ENCODE peak calls at places on chromosomes 12 and 14, in six cellular contexts. M, B, E, G, Q and S are unnamed samples.
A peak's percentile ranks its signal among the peaks of the same experiment; 100 is the strongest.

GRCh38 chr12:6444704-6445688 is at the start of gene CD27:
- DNase-seq in G (no peak), B (no peak), M (no peak), E (no peak), Q (no peak), S (no peak)

GRCh38 chr12:56007892-56008471 is 10.9 kb downstream of the SUOX start:
- DNase-seq in E (no peak), B (no peak), G (no peak), M (no peak), Q (peak; percentile 15), S (peak; percentile 44)

GRCh38 chr12:90546511-90546910 is 408.5 kb downstream of the CCER1 start:
- DNase-seq in M (no peak), Q (no peak), G (no peak), B (no peak), E (no peak), S (no peak)

GRCh38 chr12:10101042-10101579 is 2.3 kb upstream of the CLEC1A start:
- DNase-seq in E (peak; percentile 18), M (peak; percentile 4), Q (peak; percentile 34), B (no peak), G (peak; percentile 69), S (peak; percentile 15)

GRCh38 chr12:8742501-8742900 is 44.7 kb downstream of the RIMKLB start:
- DNase-seq in E (peak; percentile 59), G (no peak), Q (peak; percentile 47), M (no peak), B (peak; percentile 11), S (peak; percentile 55)

GRCh38 chr12:59322473-59322872 is 273.4 kb upstream of the SLC16A7 start:
- DNase-seq in G (no peak), E (no peak), B (no peak), M (no peak), Q (no peak), S (no peak)

GRCh38 chr12:43847427-43847826 is 11.5 kb downstream of the TMEM117 start:
- DNase-seq in B (no peak), M (no peak), Q (peak; percentile 31), G (no peak), E (peak; percentile 41), S (peak; percentile 38)

GRCh38 chr14:65495196-65495595 is 82.7 kb downstream of the FUT8 start:
- DNase-seq in G (no peak), M (no peak), Q (peak; percentile 54), E (peak; percentile 46), B (no peak), S (no peak)

GRCh38 chr12:116975779-116976393 is 65.1 kb downstream of the FBXW8 start:
- DNase-seq in G (no peak), Q (peak; percentile 33), B (no peak), E (peak; percentile 67), M (no peak), S (peak; percentile 20)

GRCh38 chr12:105226219-105226618 is 9.8 kb downstream of the APPL2 start:
- DNase-seq in E (peak; percentile 97), G (peak; percentile 62), M (peak; percentile 34), B (peak; percentile 83), Q (peak; percentile 95), S (peak; percentile 97)

GRCh38 chr14:92513204-92513965 is at the start of gene RIN3:
- DNase-seq in E (peak; percentile 65), G (no peak), M (peak; percentile 63), Q (peak; percentile 64), B (peak; percentile 27), S (peak; percentile 59)

GRCh38 chr12:107875772-107876171 is 101.3 kb downstream of the ASCL4 start:
- DNase-seq in E (no peak), Q (no peak), G (no peak), M (no peak), B (no peak), S (no peak)

GRCh38 chr14:61575126-61575525 is 120.2 kb upstream of the HIF1A start:
- DNase-seq in E (no peak), M (no peak), B (no peak), Q (no peak), G (no peak), S (no peak)

GRCh38 chr12:55745361-55746146 is 2.6 kb downstream of the GDF11 start:
- DNase-seq in M (no peak), Q (peak; percentile 38), B (no peak), E (no peak), G (no peak), S (no peak)

GRCh38 chr14:99476864-99477263 is 3.8 kb downstream of the SETD3 start:
- DNase-seq in M (peak; percentile 63), Q (peak; percentile 9), G (no peak), E (peak; percentile 47), B (no peak), S (peak; percentile 32)

GRCh38 chr14:54564799-54565235 is 2.1 kb upstream of the SAMD4A start:
- DNase-seq in B (peak; percentile 57), G (peak; percentile 22), Q (peak; percentile 87), E (peak; percentile 87), M (no peak), S (peak; percentile 74)

GRCh38 chr12:89353188-89353822 is 1.0 kb upstream of the DUSP6 start:
- DNase-seq in E (peak; percentile 62), Q (peak; percentile 77), G (peak; percentile 71), B (no peak), M (peak; percentile 52), S (peak; percentile 68)

GRCh38 chr14:75476274-75476995 is 45.8 kb upstream of the BATF start:
- DNase-seq in M (no peak), G (no peak), E (peak; percentile 29), Q (no peak), B (no peak), S (no peak)

GRCh38 chr14:89304972-89305703 is 111.9 kb downstream of the FOXN3 start:
- DNase-seq in B (peak; percentile 16), E (peak; percentile 78), Q (peak; percentile 75), G (no peak), M (no peak), S (peak; percentile 42)

GRCh38 chr12:94516985-94517384 is 57.3 kb upstream of the CEP83 start:
- DNase-seq in Q (peak; percentile 12), G (no peak), E (peak; percentile 39), B (no peak), M (no peak), S (peak; percentile 9)

DNA sequence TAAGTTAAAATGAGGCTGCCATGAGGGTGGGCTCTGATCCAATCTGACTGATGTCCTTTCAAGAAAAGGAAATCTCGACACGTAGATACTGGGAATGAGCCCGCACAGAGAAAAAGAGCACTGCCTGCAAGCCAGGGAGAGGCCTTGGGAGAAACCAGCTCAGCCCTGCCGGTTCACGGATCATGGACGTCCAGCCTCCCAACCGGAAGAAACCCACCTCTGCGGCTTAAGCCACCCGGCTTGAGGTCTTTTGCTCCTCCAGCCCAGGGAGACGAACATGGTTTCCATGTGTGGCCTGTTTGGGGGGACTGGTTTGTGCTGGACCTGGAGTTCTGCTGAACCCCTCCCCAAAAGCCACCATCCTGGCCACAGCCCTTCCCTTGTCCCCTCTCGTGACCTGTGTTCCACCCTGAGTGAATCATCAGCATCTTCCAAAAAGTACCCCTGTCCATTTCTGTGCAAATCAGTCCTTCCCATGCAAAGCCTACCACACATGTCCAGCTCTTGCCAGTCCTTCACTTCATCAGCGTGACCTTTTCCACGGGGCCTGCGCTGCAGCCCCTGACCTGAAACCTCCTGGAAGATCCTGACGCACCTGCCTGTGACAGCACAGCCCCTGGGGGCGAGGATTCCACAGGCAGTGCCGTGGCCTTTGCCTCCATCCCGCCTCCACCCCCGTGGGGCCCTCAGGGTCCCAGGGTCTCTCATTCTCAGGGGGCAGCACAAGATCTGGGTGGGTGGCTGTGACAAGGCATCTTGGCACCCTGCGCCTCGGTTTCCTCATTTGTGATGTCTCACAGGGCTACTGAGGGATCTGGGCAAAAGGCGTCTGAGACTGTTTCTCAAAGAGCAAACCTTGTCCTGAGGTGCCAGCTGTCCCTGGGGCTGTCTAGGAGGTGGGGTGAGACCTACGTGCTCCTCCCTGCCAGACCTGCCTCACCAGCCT is 51.6 kb upstream of the GPR68 start:
- DNase-seq in G (no peak), B (no peak), Q (no peak), E (no peak), M (no peak), S (no peak)
- H3K4me3 ChIP-seq in G (no peak overlapping the region), B (no peak overlapping the region), Q (no peak overlapping the region), E (no peak overlapping the region), M (no peak overlapping the region), S (no peak overlapping the region)

DNA sequence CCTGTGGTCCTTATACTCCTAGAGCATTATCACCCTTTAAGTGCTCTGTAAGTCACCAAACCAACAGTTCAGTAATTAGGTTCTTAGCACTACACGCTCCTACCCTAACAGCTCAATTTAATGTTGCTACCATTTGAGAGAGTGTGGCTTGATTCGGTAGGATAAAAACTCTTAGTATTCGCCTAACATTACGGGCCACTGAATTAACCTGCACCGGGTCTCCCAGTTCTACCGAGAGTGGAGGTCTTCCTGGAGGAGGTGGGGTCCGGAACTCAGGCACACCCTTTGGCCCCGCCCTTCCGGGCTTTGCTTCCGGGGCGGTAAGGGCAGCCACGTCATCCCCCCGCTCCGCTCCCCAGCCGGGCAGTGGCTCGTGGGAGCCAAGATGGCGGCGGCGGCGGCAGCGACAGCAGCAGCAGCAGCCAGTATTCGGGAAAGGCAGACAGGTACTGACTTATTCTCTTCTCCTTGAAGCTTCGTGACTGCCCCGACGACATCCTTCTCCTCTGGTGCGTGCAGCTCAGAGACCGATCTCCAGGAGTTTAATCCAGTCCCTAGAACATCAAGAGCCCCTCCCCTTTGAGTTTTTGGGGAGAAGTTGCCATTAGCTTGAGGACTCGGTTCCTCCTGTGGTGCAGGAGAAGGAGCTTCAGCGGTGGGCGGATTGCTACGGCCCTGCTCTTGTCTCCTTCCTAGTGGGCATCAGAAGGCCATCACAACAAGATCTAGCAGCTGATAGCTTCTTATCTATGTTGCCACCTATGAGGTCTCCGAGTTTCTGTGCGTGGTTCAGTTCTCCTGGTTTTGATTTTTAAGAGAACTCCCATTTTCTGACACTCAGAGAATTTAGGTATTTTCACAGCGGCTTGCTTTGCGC is at the start of gene SCFD1:
- DNase-seq in B (peak; percentile 56), E (peak; percentile 83), Q (peak; percentile 91), M (peak; percentile 94), G (peak; percentile 90), S (peak; percentile 81)
- H3K4me3 ChIP-seq in B (peak within 1 kb of the TSS; percentile 94), E (peak within 1 kb of the TSS; percentile 90), Q (peak within 1 kb of the TSS; percentile 82), M (peak within 1 kb of the TSS; percentile 77), G (peak within 1 kb of the TSS; percentile 67), S (peak within 1 kb of the TSS; percentile 80)

DNA sequence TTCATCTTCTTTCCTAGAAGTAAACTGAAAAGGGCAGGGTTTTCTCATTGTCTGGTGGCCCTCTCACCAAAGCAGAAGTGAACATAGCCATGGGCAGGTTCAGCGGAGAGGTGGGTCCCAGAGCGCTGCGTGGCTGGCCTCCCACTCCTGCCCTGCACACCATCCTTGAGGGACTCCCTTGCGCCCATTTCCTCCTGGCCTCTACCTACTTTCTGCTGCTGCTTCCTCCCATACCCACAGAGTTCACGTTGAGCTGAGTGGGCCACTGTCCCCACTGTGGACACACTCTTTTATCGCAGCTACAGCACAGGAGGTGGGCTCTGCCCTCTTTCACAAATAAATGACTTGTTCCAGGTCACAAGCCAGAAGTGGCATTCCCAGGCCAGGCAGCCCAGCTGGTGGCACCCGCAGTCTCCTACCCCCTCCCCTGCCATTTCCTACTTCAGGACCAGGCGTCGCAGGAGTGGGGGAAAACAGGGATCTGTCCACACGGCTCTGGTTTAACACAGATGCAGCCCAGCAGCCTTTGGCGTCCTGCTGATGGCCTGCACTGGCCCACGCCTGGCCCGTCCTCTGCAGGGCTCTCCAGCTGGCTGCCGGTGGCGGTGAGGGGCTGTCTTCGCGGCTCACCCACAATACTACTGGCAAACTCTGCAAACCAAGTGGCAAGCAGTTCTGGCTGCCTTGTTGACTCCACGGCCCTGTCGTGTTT is 4.9 kb downstream of the SIVA1 start:
- DNase-seq in Q (no peak), B (no peak), M (no peak), G (no peak), E (no peak), S (no peak)
- H3K4me3 ChIP-seq in Q (no peak overlapping the region), B (no peak overlapping the region), M (no peak overlapping the region), G (no peak overlapping the region), E (no peak overlapping the region), S (no peak overlapping the region)

GRCh38 chr12:24280085-24280842 is 330.8 kb upstream of the SOX5 start:
- DNase-seq in B (no peak), E (no peak), M (peak; percentile 80), G (no peak), Q (no peak), S (no peak)

GRCh38 chr12:24285413-24285812 is 335.9 kb upstream of the SOX5 start:
- DNase-seq in M (no peak), G (no peak), B (no peak), Q (no peak), E (peak; percentile 57), S (no peak)
- H3K4me3 ChIP-seq in M (no peak overlapping the region), G (no peak overlapping the region), B (no peak overlapping the region), Q (no peak overlapping the region), E (no peak overlapping the region), S (no peak overlapping the region)